ENCODE peak calls at places on chromosome 21, in ten cellular contexts. Q is SJCRH30, K is thoracic aorta, O is adrenal gland, G is neuronal stem cell, U is tibial nerve, F is brain microvascular endothelial cell, Y is right lobe of liver, A is mammary epithelial cell, B is IMR-90. P is an unnamed sample.

GRCh38 chr21:17673261-17674020 is 60.7 kb upstream of the BTG3 start:
- DNase-seq in G (no peak), O (no peak), Q (no peak), A (peak; percentile 33), K (no peak), B (no peak), Y (no peak), F (no peak), U (no peak), P (no peak)

GRCh38 chr21:17585875-17586450 is 26.7 kb downstream of the BTG3 start:
- DNase-seq in A (peak; percentile 24), U (no peak), Y (no peak), Q (peak; percentile 5), K (no peak), B (peak; percentile 62), O (no peak), F (peak; percentile 46), G (peak; percentile 15), P (no peak)

GRCh38 chr21:37636152-37636860 is 269.7 kb downstream of the DYRK1A start:
- DNase-seq in Q (no peak), O (no peak), K (no peak), Y (no peak), B (peak; percentile 76), F (peak; percentile 83), G (no peak), U (no peak), A (peak; percentile 80), P (no peak)

GRCh38 chr21:39121600-39122355 is 61.5 kb downstream of the PSMG1 start:
- DNase-seq in F (no peak), A (peak; percentile 48), Q (no peak), O (no peak), U (no peak), B (no peak), K (no peak), Y (no peak), G (no peak), P (no peak)

GRCh38 chr21:14677023-14677422 is 130.9 kb upstream of the SAMSN1 start:
- DNase-seq in A (no peak), F (no peak), O (no peak), Q (no peak), Y (no peak), B (no peak), G (no peak), U (no peak), K (no peak), P (no peak)

GRCh38 chr21:38661296-38662223 is 144.2 kb upstream of the ETS2 start:
- DNase-seq in B (peak; percentile 62), A (no peak), F (peak; percentile 18), Y (no peak), O (peak; percentile 18), K (no peak), Q (no peak), G (no peak), U (no peak), P (no peak)

GRCh38 chr21:37364722-37365121 is 1.9 kb upstream of the DYRK1A start:
- DNase-seq in G (no peak), F (no peak), B (no peak), U (no peak), A (no peak), O (no peak), Q (no peak), K (no peak), Y (no peak), P (no peak)

GRCh38 chr21:35932232-35932911 is 128.0 kb downstream of the SETD4 start:
- DNase-seq in U (no peak), Y (no peak), A (peak; percentile 92), K (no peak), B (peak; percentile 95), G (no peak), F (peak; percentile 84), O (peak; percentile 61), Q (peak; percentile 35), P (no peak)

GRCh38 chr21:29196664-29197052 is 66.2 kb downstream of the MAP3K7CL start:
- DNase-seq in Y (no peak), B (peak; percentile 28), K (no peak), A (no peak), F (no peak), G (no peak), U (no peak), O (no peak), Q (no peak), P (no peak)

GRCh38 chr21:29194342-29194741 is 63.9 kb downstream of the MAP3K7CL start:
- DNase-seq in A (no peak), K (no peak), G (no peak), Q (no peak), F (no peak), O (no peak), U (no peak), Y (no peak), B (no peak), P (no peak)

GRCh38 chr21:29193907-29194306 is 63.5 kb downstream of the MAP3K7CL start:
- DNase-seq in K (no peak), Q (no peak), F (no peak), Y (no peak), B (no peak), G (no peak), U (no peak), O (no peak), A (no peak), P (no peak)

GRCh38 chr21:29194847-29195246 is 64.4 kb downstream of the MAP3K7CL start:
- DNase-seq in B (peak; percentile 39), F (peak; percentile 64), O (no peak), K (no peak), U (no peak), G (no peak), Y (no peak), Q (no peak), A (no peak), P (no peak)

DNA sequence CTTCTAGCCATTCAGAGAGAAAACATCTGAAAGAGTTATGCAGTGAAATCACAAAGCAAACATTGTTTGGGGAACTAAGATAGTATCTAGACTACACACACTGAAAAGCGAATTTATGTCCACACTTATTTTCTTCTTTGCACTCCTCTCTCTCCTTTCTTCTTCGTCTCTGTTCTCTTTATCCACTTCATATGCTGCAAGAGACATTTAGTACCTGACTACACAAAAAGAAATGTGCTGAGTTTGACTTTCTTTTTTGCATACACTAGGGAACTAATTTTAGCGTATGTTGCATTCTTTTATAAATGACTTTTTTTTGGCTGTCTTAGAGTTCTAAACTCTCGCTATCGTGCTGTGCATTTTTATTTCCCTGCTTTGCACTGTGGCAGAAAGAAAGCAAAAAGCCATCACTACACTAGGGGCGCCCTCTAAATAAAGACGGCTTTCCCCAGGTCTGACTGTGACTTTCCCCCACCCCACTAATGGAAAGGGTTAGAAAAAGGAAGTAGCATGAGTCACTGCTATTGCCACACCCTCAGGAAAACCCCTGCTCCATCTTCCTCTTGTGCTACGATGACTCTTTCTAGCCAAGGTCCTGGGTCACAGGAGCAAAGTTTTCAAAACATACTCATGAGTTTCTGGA is 65.7 kb downstream of the MAP3K7CL start:
- DNase-seq in K (peak; percentile 53), A (peak; percentile 91), B (peak; percentile 97), U (no peak), Y (no peak), F (peak; percentile 95), O (peak; percentile 84), Q (peak; percentile 44), G (no peak), P (no peak)
- H3K27ac ChIP-seq in K (peak overlapping the region; percentile 55), A (peak overlapping the region; percentile 74), B (peak overlapping the region; percentile 3), U (peak overlapping the region; percentile 29), Y (no peak overlapping the region), F (peak overlapping the region; percentile 94), O (peak overlapping the region; percentile 37), Q (peak overlapping the region; percentile 17), G (no peak overlapping the region), P (no peak overlapping the region)

GRCh38 chr21:45319461-45320211 is 31.9 kb upstream of the POFUT2 start:
- DNase-seq in G (no peak), Y (peak; percentile 63), F (no peak), U (no peak), B (peak; percentile 77), O (peak; percentile 34), Q (no peak), A (no peak), K (peak; percentile 59), P (no peak)
- H3K27ac ChIP-seq in G (no peak overlapping the region), Y (peak overlapping the region; percentile 50), F (peak overlapping the region; percentile 68), U (peak overlapping the region; percentile 80), B (peak overlapping the region; percentile 64), O (peak overlapping the region; percentile 65), Q (peak overlapping the region; percentile 42), A (no peak overlapping the region), K (peak overlapping the region; percentile 99), P (peak overlapping the region; percentile 74)

GRCh38 chr21:41809891-41810596 is 43.2 kb upstream of the RIPK4 start:
- DNase-seq in B (no peak), F (no peak), G (no peak), Q (no peak), O (no peak), A (no peak), K (no peak), Y (no peak), U (no peak), P (no peak)

GRCh38 chr21:41806773-41807172 is 39.9 kb upstream of the RIPK4 start:
- DNase-seq in B (no peak), U (no peak), O (no peak), G (no peak), Y (no peak), F (no peak), Q (no peak), A (no peak), K (no peak), P (no peak)

GRCh38 chr21:41808094-41808493 is 41.2 kb upstream of the RIPK4 start:
- DNase-seq in U (no peak), Q (no peak), K (no peak), G (no peak), F (no peak), B (no peak), Y (no peak), O (no peak), A (no peak), P (no peak)

GRCh38 chr21:41810597-41810932 is 43.7 kb upstream of the RIPK4 start:
- DNase-seq in Y (no peak), K (no peak), G (no peak), U (no peak), B (no peak), O (no peak), F (no peak), Q (no peak), A (no peak), P (no peak)

GRCh38 chr21:41808846-41809245 is 42.0 kb upstream of the RIPK4 start:
- DNase-seq in A (no peak), Y (no peak), K (no peak), F (no peak), O (no peak), G (no peak), Q (no peak), U (no peak), B (no peak), P (no peak)
- H3K27ac ChIP-seq in A (no peak overlapping the region), Y (no peak overlapping the region), K (no peak overlapping the region), F (no peak overlapping the region), O (no peak overlapping the region), G (no peak overlapping the region), Q (no peak overlapping the region), U (no peak overlapping the region), B (no peak overlapping the region), P (no peak overlapping the region)

GRCh38 chr21:43289442-43289841 is 120.6 kb downstream of the CRYAA start:
- DNase-seq in Q (no peak), A (no peak), B (no peak), F (no peak), Y (no peak), K (no peak), O (no peak), G (no peak), U (no peak), P (no peak)

GRCh38 chr21:43287974-43288755 is 119.4 kb downstream of the CRYAA start:
- DNase-seq in A (no peak), G (no peak), U (no peak), Q (peak; percentile 72), B (no peak), Y (peak; percentile 85), F (peak; percentile 7), K (no peak), O (no peak), P (no peak)

GRCh38 chr21:43289966-43290365 is 121.2 kb downstream of the CRYAA start:
- DNase-seq in K (no peak), A (no peak), Q (no peak), Y (peak; percentile 46), G (no peak), F (no peak), O (no peak), B (no peak), U (no peak), P (no peak)

GRCh38 chr21:43286196-43286595 is 117.4 kb downstream of the CRYAA start:
- DNase-seq in B (no peak), U (no peak), G (no peak), A (peak; percentile 32), F (no peak), K (no peak), Y (no peak), Q (peak; percentile 39), O (no peak), P (no peak)

GRCh38 chr21:43287111-43287973 is 118.5 kb downstream of the CRYAA start:
- DNase-seq in Y (peak; percentile 50), K (no peak), B (no peak), O (no peak), Q (peak; percentile 91), A (no peak), G (no peak), F (no peak), U (no peak), P (no peak)
- H3K27ac ChIP-seq in Y (peak overlapping the region; percentile 76), K (no peak overlapping the region), B (no peak overlapping the region), O (no peak overlapping the region), Q (peak overlapping the region; percentile 87), A (no peak overlapping the region), G (no peak overlapping the region), F (no peak overlapping the region), U (no peak overlapping the region), P (no peak overlapping the region)

P was measured in caudate nucleus.